ENCODE peak calls at places on chromosomes 16 and 17, in four cellular contexts. R is astrocyte, T is SJSA1, F is heart right ventricle. I is an unnamed sample.

GRCh38 chr16:67100569-67101300 is 9.0 kb upstream of the PHAF1 start:
- DNase-seq in R (peak; percentile 10), T (peak; percentile 50), F (no peak), I (no peak)

GRCh38 chr17:76561799-76562268 is 22.0 kb downstream of the PRCD start:
- DNase-seq in R (peak; percentile 52), T (peak; percentile 67), F (no peak), I (no peak)

GRCh38 chr16:11668590-11669379 is 530 bp downstream of the SNN start:
- DNase-seq in R (no peak), T (no peak), F (no peak), I (no peak)

GRCh38 chr16:69904495-69905170 is 46.5 kb upstream of the CLEC18A start:
- DNase-seq in R (no peak), T (no peak), F (no peak), I (no peak)

GRCh38 chr17:81254955-81255717 is 16.0 kb downstream of the NDUFAF8 start:
- DNase-seq in R (peak; percentile 64), T (peak; percentile 38), F (peak; percentile 84), I (peak; percentile 29)

GRCh38 chr17:70327723-70328122 is 158.4 kb downstream of the KCNJ2 start:
- DNase-seq in R (no peak), T (no peak), F (no peak), I (no peak)

GRCh38 chr17:54807331-54807730 is 93.3 kb upstream of the TOM1L1 start:
- DNase-seq in R (no peak), T (no peak), F (no peak), I (peak; percentile 1)

GRCh38 chr17:77959216-77959925 is 868 bp downstream of the TNRC6C start:
- DNase-seq in R (no peak), T (peak; percentile 33), F (no peak), I (no peak)

GRCh38 chr16:76386784-76387183 is 109.6 kb downstream of the CNTNAP4 start:
- DNase-seq in R (peak; percentile 0), T (no peak), F (no peak), I (peak; percentile 25)

GRCh38 chr16:1037023-1037933 is 35.3 kb upstream of the SSTR5 start:
- DNase-seq in R (peak; percentile 21), T (no peak), F (no peak), I (peak; percentile 63)
- H3K27me3 ChIP-seq in R (peaks cover 17% of the 10 kb centered on the region), T (peaks cover 47% of the 10 kb centered on the region), F (peaks cover 5% of the 10 kb centered on the region), I (peaks cover 12% of the 10 kb centered on the region)

GRCh38 chr17:47844230-47844629 is 3.2 kb upstream of the SCRN2 start:
- DNase-seq in R (peak; percentile 56), T (no peak), F (no peak), I (no peak)
- H3K27me3 ChIP-seq in R (peaks cover 43% of the 10 kb centered on the region), T (peaks cover 46% of the 10 kb centered on the region), F (peaks cover 16% of the 10 kb centered on the region), I (no peaks in the 10 kb centered on the region)

GRCh38 chr17:74922172-74922571 is 883 bp downstream of the USH1G start:
- DNase-seq in R (no peak), T (no peak), F (no peak), I (no peak)
- H3K27me3 ChIP-seq in R (peaks cover 46% of the 10 kb centered on the region), T (peaks cover 96% of the 10 kb centered on the region), F (peaks cover 22% of the 10 kb centered on the region), I (peaks cover 55% of the 10 kb centered on the region)

DNA sequence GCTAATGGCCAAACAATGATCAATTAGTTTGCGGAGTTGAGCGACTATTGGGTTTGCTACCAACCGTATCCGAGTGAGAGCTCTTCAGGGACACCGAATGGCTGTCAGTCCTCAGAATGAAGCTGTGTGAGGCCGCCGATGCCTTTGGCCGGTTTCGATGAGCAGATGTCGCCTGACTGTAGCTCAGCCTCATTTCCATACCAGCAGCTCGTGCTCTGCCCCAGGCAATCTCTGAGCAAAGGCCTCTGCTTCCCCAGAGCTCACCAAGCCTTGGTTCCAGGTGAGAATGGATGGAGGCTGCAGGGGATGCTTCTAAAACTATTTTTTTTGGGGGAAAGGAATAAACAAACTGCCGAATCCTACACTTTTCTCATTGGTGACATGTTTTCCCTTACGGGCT is 111.7 kb upstream of the HS3ST4 start:
- DNase-seq in R (no peak), T (no peak), F (no peak), I (no peak)
- H3K27me3 ChIP-seq in R (no peaks in the 10 kb centered on the region), T (no peaks in the 10 kb centered on the region), F (no peaks in the 10 kb centered on the region), I (no peaks in the 10 kb centered on the region)

I was measured in foreskin keratinocyte.